ENCODE peak calls at places on chromosomes 12 and 14, in ten cellular contexts. H, Y, B, Z, L, D, X, N, I and J are unnamed samples.

GRCh38 chr14:30641207-30641606 is 19.1 kb downstream of the SCFD1 start:
- DNase-seq in N (no peak), D (no peak), Z (no peak), B (no peak), X (no peak), H (no peak), L (no peak), I (no peak), Y (no peak), J (no peak)

GRCh38 chr12:62123721-62124203 is 136.4 kb upstream of the USP15 start:
- DNase-seq in D (no peak), X (peak; percentile 11), Z (no peak), Y (peak; percentile 48), H (peak; percentile 49), I (no peak), N (no peak), B (no peak), L (peak; percentile 75), J (peak; percentile 19)

GRCh38 chr14:67221248-67221981 is 19.8 kb upstream of the PALS1 start:
- DNase-seq in D (no peak), Y (peak; percentile 79), L (peak; percentile 68), X (no peak), B (no peak), I (no peak), Z (no peak), N (no peak), H (no peak), J (peak; percentile 66)

GRCh38 chr12:50572760-50573159 is 68.0 kb downstream of the DIP2B start:
- DNase-seq in H (no peak), I (no peak), D (no peak), X (no peak), Z (no peak), L (peak; percentile 44), N (no peak), B (no peak), Y (no peak), J (no peak)

GRCh38 chr14:22540811-22541360 is 48.1 kb downstream of the DAD1 start:
- DNase-seq in Z (no peak), B (no peak), X (no peak), I (no peak), H (no peak), D (no peak), N (no peak), Y (no peak), L (no peak), J (no peak)

GRCh38 chr14:89212386-89213235 is 204.4 kb downstream of the FOXN3 start:
- DNase-seq in H (no peak), B (no peak), Y (no peak), D (no peak), N (no peak), X (no peak), Z (no peak), I (no peak), L (no peak), J (no peak)

GRCh38 chr14:67313153-67313552 is 46.5 kb downstream of the ATP6V1D start:
- DNase-seq in Y (no peak), D (no peak), B (no peak), H (no peak), I (no peak), X (no peak), Z (no peak), N (no peak), L (no peak), J (no peak)

GRCh38 chr14:100027771-100028490 is 37.3 kb upstream of the EVL start:
- DNase-seq in N (no peak), H (no peak), Y (no peak), I (no peak), X (no peak), Z (no peak), D (no peak), B (no peak), L (peak; percentile 38), J (no peak)

GRCh38 chr12:91620949-91621348 is 438.3 kb upstream of the DCN start:
- DNase-seq in N (no peak), Z (no peak), B (no peak), X (no peak), I (no peak), D (no peak), H (no peak), Y (peak; percentile 3), L (no peak), J (peak; percentile 2)

GRCh38 chr14:74429991-74430390 is 4.0 kb upstream of the SYNDIG1L start:
- DNase-seq in N (no peak), D (no peak), L (no peak), X (no peak), H (no peak), I (no peak), Z (no peak), B (no peak), Y (no peak), J (no peak)

GRCh38 chr14:48140804-48141203 is 465.4 kb upstream of the MDGA2 start:
- DNase-seq in X (no peak), Z (no peak), L (no peak), Y (no peak), B (no peak), D (no peak), H (no peak), I (no peak), N (no peak), J (no peak)

GRCh38 chr12:116749884-116750283 is 11.8 kb downstream of the RNFT2 start:
- DNase-seq in B (no peak), H (no peak), I (no peak), Y (no peak), X (no peak), Z (no peak), D (no peak), L (no peak), N (no peak), J (no peak)

GRCh38 chr14:53126705-53127104 is 26.4 kb downstream of the DDHD1 start:
- DNase-seq in B (no peak), Z (no peak), Y (no peak), D (no peak), L (peak; percentile 39), N (no peak), X (no peak), H (no peak), I (no peak), J (no peak)

GRCh38 chr12:118354903-118355302 is 17.8 kb downstream of the TAOK3 start:
- DNase-seq in N (no peak), H (no peak), Y (no peak), D (no peak), Z (no peak), L (peak; percentile 50), X (no peak), I (no peak), B (no peak), J (no peak)

GRCh38 chr12:103827800-103828440 is 13.1 kb downstream of the NT5DC3 start:
- DNase-seq in B (no peak), N (no peak), I (no peak), D (no peak), L (no peak), X (no peak), H (no peak), Y (no peak), Z (no peak), J (no peak)

GRCh38 chr12:60387356-60387755 is 791.5 kb downstream of the SLC16A7 start:
- DNase-seq in I (no peak), H (no peak), X (no peak), Z (no peak), L (no peak), N (no peak), B (no peak), Y (no peak), D (no peak), J (no peak)

GRCh38 chr14:32497233-32497632 is 168.1 kb downstream of the AKAP6 start:
- DNase-seq in L (peak; percentile 28), Y (no peak), B (no peak), X (no peak), I (no peak), H (no peak), D (no peak), Z (no peak), N (no peak), J (no peak)

GRCh38 chr14:99055816-99056215 is 216.2 kb downstream of the BCL11B start:
- DNase-seq in Z (peak; percentile 39), I (no peak), X (no peak), L (no peak), H (no peak), D (no peak), B (peak; percentile 34), Y (no peak), N (no peak), J (no peak)

GRCh38 chr12:108921946-108922345 is 42.1 kb downstream of the DAO start:
- DNase-seq in X (no peak), Z (no peak), B (no peak), N (no peak), Y (no peak), I (no peak), L (no peak), H (no peak), D (no peak), J (no peak)

GRCh38 chr12:52224154-52224553 is 8.9 kb upstream of the KRT7 start:
- DNase-seq in H (no peak), X (no peak), Z (no peak), I (no peak), N (no peak), D (no peak), B (no peak), L (peak; percentile 65), Y (no peak), J (no peak)

GRCh38 chr12:100157427-100157821 is 14.8 kb upstream of the BLTP3B start:
- DNase-seq in N (no peak), L (no peak), D (no peak), B (no peak), Z (no peak), X (no peak), Y (no peak), H (no peak), I (no peak), J (no peak)

GRCh38 chr14:68631058-68631690 is 161.7 kb downstream of the ZFP36L1 start:
- DNase-seq in X (no peak), Z (no peak), B (no peak), I (no peak), Y (no peak), L (no peak), D (no peak), H (no peak), N (no peak), J (no peak)
- H3K4me3 ChIP-seq in X (no peak overlapping the region), Z (no peak overlapping the region), B (no peak overlapping the region), I (no peak overlapping the region), Y (no peak overlapping the region), L (no peak overlapping the region), D (no peak overlapping the region), H (no peak overlapping the region), N (no peak overlapping the region), J (no peak overlapping the region)

GRCh38 chr12:33129500-33129899 is 232.9 kb upstream of the PKP2 start:
- DNase-seq in D (no peak), Y (no peak), L (no peak), N (no peak), I (no peak), H (no peak), X (no peak), B (no peak), Z (no peak), J (no peak)
- H3K4me3 ChIP-seq in D (no peak overlapping the region), Y (no peak overlapping the region), L (no peak overlapping the region), N (no peak overlapping the region), I (no peak overlapping the region), H (no peak overlapping the region), X (no peak overlapping the region), B (no peak overlapping the region), Z (no peak overlapping the region), J (no peak overlapping the region)

GRCh38 chr14:36069535-36069900 is 107.0 kb downstream of the PTCSC3 start:
- DNase-seq in B (no peak), D (peak; percentile 45), N (no peak), L (peak; percentile 41), H (peak; percentile 59), I (no peak), Z (peak; percentile 65), Y (peak; percentile 39), X (peak; percentile 45), J (peak; percentile 42)
- H3K4me3 ChIP-seq in B (no peak overlapping the region), D (peak overlapping the region; percentile 43), N (no peak overlapping the region), L (no peak overlapping the region), H (no peak overlapping the region), I (no peak overlapping the region), Z (no peak overlapping the region), Y (no peak overlapping the region), X (no peak overlapping the region), J (no peak overlapping the region)

GRCh38 chr12:53746592-53747491 is 4.9 kb downstream of the CISTR start:
- DNase-seq in Z (peak; percentile 94), X (peak; percentile 88), D (no peak), L (peak; percentile 95), H (peak; percentile 89), I (peak; percentile 93), B (peak; percentile 93), N (peak; percentile 96), Y (peak; percentile 88), J (peak; percentile 81)
- H3K4me3 ChIP-seq in Z (no peak overlapping the region), X (no peak overlapping the region), D (no peak overlapping the region), L (no peak overlapping the region), H (no peak overlapping the region), I (no peak overlapping the region), B (no peak overlapping the region), N (no peak overlapping the region), Y (no peak overlapping the region), J (no peak overlapping the region)